ENCODE peak calls at places on chromosomes 2 and 18, in six cellular contexts. M is activated T-cell treated with anti-CD3 and anti-CD28 coated beads for 4 hours, D is GM13976, G is EL, B is HFF-Myc, U is right cardiac atrium. J is an unnamed sample.

GRCh38 chr2:119888673-119889072 is 124.2 kb upstream of the EPB41L5 start:
- DNase-seq in M (no peak), D (no peak), G (peak), B (peak), U (no peak), J (no peak)

GRCh38 chr2:207955456-207955855 is 69.9 kb downstream of the PLEKHM3 start:
- DNase-seq in M (no peak), D (no peak), G (no peak), B (no peak), U (no peak), J (no peak)

GRCh38 chr2:106284691-106285202 is 90.6 kb upstream of the UXS1 start:
- DNase-seq in M (no peak), D (no peak), G (no peak), B (no peak), U (no peak), J (peak)

GRCh38 chr2:50732796-50733195 is 299.1 kb downstream of the NRXN1 start:
- DNase-seq in M (no peak), D (no peak), G (no peak), B (no peak), U (no peak), J (no peak)

GRCh38 chr2:197647961-197648690 is 27.3 kb downstream of the RFTN2 start:
- DNase-seq in M (no peak), D (no peak), G (no peak), B (no peak), U (no peak), J (no peak)

GRCh38 chr2:161344737-161345136 is 36.5 kb downstream of the PSMD14 start:
- DNase-seq in M (no peak), D (no peak), G (no peak), B (no peak), U (no peak), J (no peak)

GRCh38 chr2:177551989-177552413 is 159.4 kb downstream of the AGPS start:
- DNase-seq in M (no peak), D (no peak), G (peak), B (no peak), U (peak), J (no peak)

GRCh38 chr2:190412971-190413370 is 4.8 kb downstream of the MFSD6 start:
- DNase-seq in M (no peak), D (no peak), G (no peak), B (no peak), U (no peak), J (no peak)

GRCh38 chr18:48622911-48623431 is 84.1 kb downstream of the CTIF start:
- DNase-seq in M (no peak), D (no peak), G (peak), B (no peak), U (no peak), J (no peak)

GRCh38 chr18:4157339-4157738 is 297.8 kb downstream of the DLGAP1 start:
- DNase-seq in M (no peak), D (no peak), G (no peak), B (no peak), U (no peak), J (no peak)

GRCh38 chr2:125167820-125168219 is 1142.7 kb downstream of the CNTNAP5 start:
- DNase-seq in M (no peak), D (no peak), G (no peak), B (no peak), U (no peak), J (no peak)

GRCh38 chr2:39381653-39382052 is 55.4 kb downstream of the MAP4K3 start:
- DNase-seq in M (no peak), D (no peak), G (no peak), B (no peak), U (no peak), J (no peak)

J was measured in left lobe of liver.